ENCODE peak calls at places on chromosome 15, in four cellular contexts. Z is SW480; J is NCI-H82; A is stimulated activated CD4-positive, alpha-beta T cell treated with anti-CD3 and anti-CD28 coated beads, Interleukin-15, amount 100 ng/mL, for 24 hours. U is an unnamed sample.

GRCh38 chr15:90915216-90915807 is 12.2 kb downstream of the MAN2A2 start:
- DNase-seq in A (no peak), J (peak; percentile 56), Z (no peak), U (no peak)

GRCh38 chr15:84859143-84859542 is 25.3 kb upstream of the SLC28A1 start:
- DNase-seq in A (no peak), Z (no peak), J (no peak), U (no peak)

GRCh38 chr15:63310646-63311045 is 33.2 kb downstream of the APH1B start:
- DNase-seq in Z (no peak), A (no peak), J (no peak), U (no peak)

GRCh38 chr15:29570931-29571727 is 251.1 kb downstream of the TJP1 start:
- DNase-seq in J (peak; percentile 33), Z (peak; percentile 53), A (peak; percentile 41), U (peak; percentile 34)

GRCh38 chr15:41507820-41508290 is 5.8 kb downstream of the LTK start:
- DNase-seq in J (no peak), A (no peak), Z (no peak), U (no peak)

GRCh38 chr15:65028921-65029735 is at the start of gene MTFMT:
- DNase-seq in J (peak; percentile 92), A (peak; percentile 98), Z (peak; percentile 75), U (peak; percentile 93)

GRCh38 chr15:98621021-98621420 is 27.3 kb upstream of the IGF1R start:
- DNase-seq in A (no peak), J (no peak), Z (no peak), U (no peak)

GRCh38 chr15:63835211-63835568 is 1.4 kb upstream of the HERC1 start:
- DNase-seq in A (no peak), Z (no peak), J (no peak), U (no peak)

GRCh38 chr15:67043939-67044771 is 21.2 kb upstream of the SMAD3 start:
- DNase-seq in A (no peak), Z (peak; percentile 76), J (no peak), U (no peak)

GRCh38 chr15:49163678-49164077 is 6.4 kb upstream of the GALK2 start:
- DNase-seq in Z (no peak), A (no peak), J (no peak), U (no peak)

GRCh38 chr15:56215769-56216168 is 27.9 kb downstream of the RFX7 start:
- DNase-seq in J (no peak), A (no peak), Z (no peak), U (no peak)

GRCh38 chr15:68642491-68642845 is 63.7 kb downstream of the CORO2B start:
- DNase-seq in A (no peak), Z (no peak), J (no peak), U (peak; percentile 47)